ENCODE peak calls at places on chromosome 17, in four cellular contexts. One of them, this sample, is unnamed.

GRCh38 chr17:76524598-76525512 is 12.7 kb downstream of the CYGB start:
- DNase-seq in left ventricle myocardium superior: peak
- DNase-seq in ACHN: no peak
- DNase-seq in NB4: peak
- DNase-seq in this sample: peak

GRCh38 chr17:55672585-55673501 is 49.8 kb downstream of the TMEM100 start:
- DNase-seq in left ventricle myocardium superior: no peak
- DNase-seq in ACHN: no peak
- DNase-seq in NB4: peak
- DNase-seq in this sample: no peak

GRCh38 chr17:30172560-30172959 is 55.9 kb downstream of the NSRP1 start:
- DNase-seq in left ventricle myocardium superior: no peak
- DNase-seq in ACHN: no peak
- DNase-seq in NB4: no peak
- DNase-seq in this sample: no peak

GRCh38 chr17:72118588-72119279 is 2.1 kb upstream of the SOX9 start:
- DNase-seq in left ventricle myocardium superior: peak
- DNase-seq in ACHN: peak
- DNase-seq in NB4: peak
- DNase-seq in this sample: no peak

GRCh38 chr17:41782142-41782541 is 4.4 kb downstream of the JUP start:
- DNase-seq in left ventricle myocardium superior: peak
- DNase-seq in ACHN: no peak
- DNase-seq in NB4: no peak
- DNase-seq in this sample: peak

GRCh38 chr17:36495076-36495578 is 8.6 kb downstream of the ZNHIT3 start:
- DNase-seq in left ventricle myocardium superior: no peak
- DNase-seq in ACHN: no peak
- DNase-seq in NB4: peak
- DNase-seq in this sample: no peak

GRCh38 chr17:63542942-63543821 is 7.1 kb upstream of the DCAF7 start:
- DNase-seq in left ventricle myocardium superior: no peak
- DNase-seq in ACHN: no peak
- DNase-seq in NB4: no peak
- DNase-seq in this sample: no peak

GRCh38 chr17:4161560-4162221 is 18.7 kb downstream of the CYB5D2 start:
- DNase-seq in left ventricle myocardium superior: no peak
- DNase-seq in ACHN: no peak
- DNase-seq in NB4: peak
- DNase-seq in this sample: peak

GRCh38 chr17:79980246-79981043 is 55.2 kb downstream of the TBC1D16 start:
- DNase-seq in left ventricle myocardium superior: no peak
- DNase-seq in ACHN: no peak
- DNase-seq in NB4: no peak
- DNase-seq in this sample: no peak

GRCh38 chr17:13957636-13958035 is 111.7 kb upstream of the COX10 start:
- DNase-seq in left ventricle myocardium superior: no peak
- DNase-seq in ACHN: no peak
- DNase-seq in NB4: no peak
- DNase-seq in this sample: no peak

GRCh38 chr17:44996304-44996703 is 28.2 kb upstream of the C1QL1 start:
- DNase-seq in left ventricle myocardium superior: no peak
- DNase-seq in ACHN: no peak
- DNase-seq in NB4: no peak
- DNase-seq in this sample: no peak

GRCh38 chr17:17401271-17401781 is 75.5 kb upstream of the MED9 start:
- DNase-seq in left ventricle myocardium superior: no peak
- DNase-seq in ACHN: peak
- DNase-seq in NB4: peak
- DNase-seq in this sample: no peak